ENCODE peak calls at places on chromosomes 3 and 15, in seven cellular contexts. One of them, this sample, is unnamed.

GRCh38 chr3:73029321-73029796 is 32.1 kb upstream of the EBLN2 start:
- DNase-seq in left lung: no peak
- DNase-seq in fibroblast of the aortic adventitia: peak
- DNase-seq in foreskin fibroblast: peak
- DNase-seq in IMR-90: peak
- DNase-seq in HFF-Myc: peak
- DNase-seq in right lobe of liver: no peak
- DNase-seq in this sample: peak

GRCh38 chr3:48634661-48635221 is 520 bp downstream of the SLC26A6 start:
- DNase-seq in foreskin fibroblast: peak
- DNase-seq in right lobe of liver: peak
- DNase-seq in left lung: peak
- DNase-seq in fibroblast of the aortic adventitia: peak
- DNase-seq in IMR-90: peak
- DNase-seq in HFF-Myc: peak
- DNase-seq in this sample: peak

GRCh38 chr15:25863067-25863967 is at the start of gene ATP10A:
- DNase-seq in foreskin fibroblast: peak
- DNase-seq in fibroblast of the aortic adventitia: peak
- DNase-seq in IMR-90: peak
- DNase-seq in HFF-Myc: no peak
- DNase-seq in left lung: peak
- DNase-seq in right lobe of liver: no peak
- DNase-seq in this sample: peak

GRCh38 chr3:165259518-165260193 is 63.5 kb upstream of the SLITRK3 start:
- DNase-seq in foreskin fibroblast: no peak
- DNase-seq in HFF-Myc: no peak
- DNase-seq in IMR-90: no peak
- DNase-seq in left lung: no peak
- DNase-seq in right lobe of liver: no peak
- DNase-seq in fibroblast of the aortic adventitia: peak
- DNase-seq in this sample: peak

GRCh38 chr3:171320721-171321120 is 139.5 kb downstream of the TNIK start:
- DNase-seq in left lung: no peak
- DNase-seq in IMR-90: peak
- DNase-seq in fibroblast of the aortic adventitia: peak
- DNase-seq in foreskin fibroblast: no peak
- DNase-seq in HFF-Myc: no peak
- DNase-seq in right lobe of liver: no peak
- DNase-seq in this sample: peak

GRCh38 chr3:107579372-107579771 is 56.6 kb downstream of the BBX start:
- DNase-seq in foreskin fibroblast: no peak
- DNase-seq in HFF-Myc: no peak
- DNase-seq in right lobe of liver: no peak
- DNase-seq in IMR-90: no peak
- DNase-seq in fibroblast of the aortic adventitia: no peak
- DNase-seq in left lung: no peak
- DNase-seq in this sample: no peak

GRCh38 chr3:141578197-141578596 is 91.4 kb downstream of the RASA2 start:
- DNase-seq in left lung: no peak
- DNase-seq in HFF-Myc: no peak
- DNase-seq in foreskin fibroblast: peak
- DNase-seq in IMR-90: peak
- DNase-seq in right lobe of liver: no peak
- DNase-seq in fibroblast of the aortic adventitia: peak
- DNase-seq in this sample: peak

GRCh38 chr3:133578548-133579191 is 5.2 kb downstream of the CDV3 start:
- DNase-seq in foreskin fibroblast: no peak
- DNase-seq in IMR-90: peak
- DNase-seq in fibroblast of the aortic adventitia: peak
- DNase-seq in HFF-Myc: no peak
- DNase-seq in right lobe of liver: no peak
- DNase-seq in left lung: no peak
- DNase-seq in this sample: peak

GRCh38 chr15:87369269-87369668 is 887.3 kb downstream of the NTRK3 start:
- DNase-seq in fibroblast of the aortic adventitia: peak
- DNase-seq in foreskin fibroblast: peak
- DNase-seq in left lung: no peak
- DNase-seq in IMR-90: peak
- DNase-seq in HFF-Myc: peak
- DNase-seq in right lobe of liver: no peak
- DNase-seq in this sample: peak

GRCh38 chr3:172065534-172065933 is 26.2 kb downstream of the FNDC3B start:
- DNase-seq in left lung: no peak
- DNase-seq in IMR-90: peak
- DNase-seq in HFF-Myc: peak
- DNase-seq in right lobe of liver: no peak
- DNase-seq in foreskin fibroblast: peak
- DNase-seq in fibroblast of the aortic adventitia: peak
- DNase-seq in this sample: peak

GRCh38 chr3:18295171-18295920 is 129.8 kb downstream of the SATB1 start:
- DNase-seq in IMR-90: peak
- DNase-seq in HFF-Myc: peak
- DNase-seq in fibroblast of the aortic adventitia: peak
- DNase-seq in foreskin fibroblast: peak
- DNase-seq in left lung: peak
- DNase-seq in right lobe of liver: no peak
- DNase-seq in this sample: peak

GRCh38 chr15:92454525-92455105 is 60.9 kb downstream of the ST8SIA2 start:
- DNase-seq in HFF-Myc: no peak
- DNase-seq in IMR-90: no peak
- DNase-seq in foreskin fibroblast: no peak
- DNase-seq in left lung: no peak
- DNase-seq in fibroblast of the aortic adventitia: no peak
- DNase-seq in right lobe of liver: no peak
- DNase-seq in this sample: no peak

GRCh38 chr3:82629937-82630336 is 868.5 kb upstream of the GBE1 start:
- DNase-seq in HFF-Myc: no peak
- DNase-seq in right lobe of liver: no peak
- DNase-seq in fibroblast of the aortic adventitia: no peak
- DNase-seq in left lung: no peak
- DNase-seq in IMR-90: no peak
- DNase-seq in foreskin fibroblast: no peak
- DNase-seq in this sample: no peak

GRCh38 chr15:100140527-100141303 is 201.1 kb downstream of the ADAMTS17 start:
- DNase-seq in HFF-Myc: no peak
- DNase-seq in left lung: no peak
- DNase-seq in fibroblast of the aortic adventitia: no peak
- DNase-seq in IMR-90: no peak
- DNase-seq in right lobe of liver: no peak
- DNase-seq in foreskin fibroblast: no peak
- DNase-seq in this sample: no peak

GRCh38 chr3:46406786-46407611 is at the start of the genes CCR5AS and CCRL2:
- DNase-seq in right lobe of liver: peak
- DNase-seq in IMR-90: peak
- DNase-seq in HFF-Myc: no peak
- DNase-seq in fibroblast of the aortic adventitia: peak
- DNase-seq in left lung: peak
- DNase-seq in foreskin fibroblast: peak
- DNase-seq in this sample: peak

GRCh38 chr15:60477991-60478632 is 830 bp downstream of the ICE2 start:
- DNase-seq in foreskin fibroblast: no peak
- DNase-seq in IMR-90: peak
- DNase-seq in HFF-Myc: no peak
- DNase-seq in right lobe of liver: no peak
- DNase-seq in left lung: no peak
- DNase-seq in fibroblast of the aortic adventitia: peak
- DNase-seq in this sample: peak

GRCh38 chr3:129031476-129032215 is 28.9 kb upstream of the GP9 start:
- DNase-seq in HFF-Myc: no peak
- DNase-seq in foreskin fibroblast: no peak
- DNase-seq in IMR-90: no peak
- DNase-seq in left lung: no peak
- DNase-seq in right lobe of liver: no peak
- DNase-seq in fibroblast of the aortic adventitia: no peak
- DNase-seq in this sample: no peak

GRCh38 chr3:25547928-25548327 is 116.8 kb downstream of the TOP2B start:
- DNase-seq in foreskin fibroblast: no peak
- DNase-seq in IMR-90: no peak
- DNase-seq in fibroblast of the aortic adventitia: no peak
- DNase-seq in left lung: no peak
- DNase-seq in HFF-Myc: no peak
- DNase-seq in right lobe of liver: no peak
- DNase-seq in this sample: no peak

GRCh38 chr15:65952425-65953053 is 83.2 kb downstream of the RAB11A start:
- DNase-seq in IMR-90: peak
- DNase-seq in left lung: no peak
- DNase-seq in fibroblast of the aortic adventitia: peak
- DNase-seq in HFF-Myc: peak
- DNase-seq in right lobe of liver: no peak
- DNase-seq in foreskin fibroblast: peak
- DNase-seq in this sample: peak

GRCh38 chr3:183539821-183540220 is 15.7 kb downstream of the KLHL6 start:
- DNase-seq in right lobe of liver: no peak
- DNase-seq in foreskin fibroblast: no peak
- DNase-seq in IMR-90: no peak
- DNase-seq in left lung: no peak
- DNase-seq in fibroblast of the aortic adventitia: no peak
- DNase-seq in HFF-Myc: no peak
- DNase-seq in this sample: peak

GRCh38 chr3:111352585-111352984 is 189.4 kb upstream of the CD96 start:
- DNase-seq in fibroblast of the aortic adventitia: no peak
- DNase-seq in right lobe of liver: no peak
- DNase-seq in left lung: no peak
- DNase-seq in HFF-Myc: no peak
- DNase-seq in IMR-90: no peak
- DNase-seq in foreskin fibroblast: no peak
- DNase-seq in this sample: no peak

GRCh38 chr3:39273119-39273518 is 6.7 kb downstream of the CX3CR1 start:
- DNase-seq in right lobe of liver: no peak
- DNase-seq in foreskin fibroblast: no peak
- DNase-seq in HFF-Myc: no peak
- DNase-seq in IMR-90: no peak
- DNase-seq in fibroblast of the aortic adventitia: no peak
- DNase-seq in left lung: no peak
- DNase-seq in this sample: no peak
- TF ChIP-seq CTCF in right lobe of liver: no peak
- TF ChIP-seq CTCF in foreskin fibroblast: no peak
- TF ChIP-seq CTCF in HFF-Myc: peak
- TF ChIP-seq CTCF in IMR-90: no peak
- TF ChIP-seq CTCF in fibroblast of the aortic adventitia: no peak
- TF ChIP-seq CTCF in left lung: no peak
- TF ChIP-seq CTCF in this sample: peak

DNA sequence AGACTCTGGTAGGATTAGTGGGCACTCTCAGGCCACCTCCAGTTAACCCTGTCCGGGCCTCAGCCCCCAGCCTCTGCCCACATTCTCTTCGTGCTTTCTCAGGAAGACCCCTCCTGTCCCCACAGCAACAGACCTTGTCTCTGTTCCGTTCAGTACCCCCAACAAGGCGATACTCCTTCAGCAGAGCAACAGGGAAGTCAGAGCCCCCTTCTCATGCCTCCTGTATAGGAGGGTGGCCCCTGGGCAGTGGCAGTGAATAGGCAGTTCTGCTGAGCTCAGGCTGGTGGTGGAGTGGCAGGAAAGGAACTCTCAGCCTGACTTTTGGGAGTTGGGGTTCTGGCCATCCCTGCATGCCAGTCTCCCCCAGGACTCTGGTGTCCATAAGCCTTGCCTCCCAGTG is 513 bp downstream of the SEMA3B start:
- DNase-seq in HFF-Myc: no peak
- DNase-seq in right lobe of liver: no peak
- DNase-seq in IMR-90: no peak
- DNase-seq in foreskin fibroblast: no peak
- DNase-seq in fibroblast of the aortic adventitia: no peak
- DNase-seq in left lung: no peak
- DNase-seq in this sample: no peak
- H3K4me3 ChIP-seq in HFF-Myc: peak
- H3K4me3 ChIP-seq in right lobe of liver: no peak
- H3K4me3 ChIP-seq in IMR-90: peak
- H3K4me3 ChIP-seq in foreskin fibroblast: peak
- H3K4me3 ChIP-seq in fibroblast of the aortic adventitia: peak
- H3K4me3 ChIP-seq in left lung: peak
- H3K4me3 ChIP-seq in this sample: no peak

DNA sequence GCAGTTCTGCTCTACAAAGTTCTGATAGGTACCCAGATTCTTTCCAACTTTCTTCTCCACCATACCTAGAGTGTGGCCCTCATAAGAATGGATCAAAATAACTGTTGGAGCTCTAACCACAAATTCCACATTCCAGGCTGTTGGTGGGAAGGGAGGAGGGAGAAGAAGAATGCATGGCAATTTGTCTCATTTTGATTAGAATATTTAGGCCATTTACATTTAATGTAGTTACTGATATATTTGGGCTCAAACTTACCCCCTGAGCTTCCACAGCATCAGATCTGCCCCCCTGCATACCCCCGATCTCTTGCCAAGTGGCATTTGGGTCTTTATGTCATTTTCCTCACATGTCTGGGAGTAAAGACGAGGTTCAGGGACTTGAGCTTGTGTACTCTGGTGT is 7.7 kb downstream of the CHRNB4 start:
- DNase-seq in fibroblast of the aortic adventitia: no peak
- DNase-seq in IMR-90: no peak
- DNase-seq in right lobe of liver: no peak
- DNase-seq in foreskin fibroblast: no peak
- DNase-seq in left lung: no peak
- DNase-seq in HFF-Myc: no peak
- DNase-seq in this sample: no peak
- TF ChIP-seq CTCF in fibroblast of the aortic adventitia: no peak
- TF ChIP-seq CTCF in IMR-90: no peak
- TF ChIP-seq CTCF in right lobe of liver: no peak
- TF ChIP-seq CTCF in foreskin fibroblast: no peak
- TF ChIP-seq CTCF in left lung: no peak
- TF ChIP-seq CTCF in HFF-Myc: no peak
- TF ChIP-seq CTCF in this sample: no peak

GRCh38 chr3:122535964-122536363 is 21.2 kb upstream of the KPNA1 start:
- DNase-seq in right lobe of liver: no peak
- DNase-seq in fibroblast of the aortic adventitia: no peak
- DNase-seq in left lung: no peak
- DNase-seq in HFF-Myc: no peak
- DNase-seq in IMR-90: no peak
- DNase-seq in foreskin fibroblast: no peak
- DNase-seq in this sample: no peak
- H3K4me3 ChIP-seq in right lobe of liver: no peak
- H3K4me3 ChIP-seq in fibroblast of the aortic adventitia: no peak
- H3K4me3 ChIP-seq in left lung: no peak
- H3K4me3 ChIP-seq in HFF-Myc: no peak
- H3K4me3 ChIP-seq in IMR-90: no peak
- H3K4me3 ChIP-seq in foreskin fibroblast: no peak
- H3K4me3 ChIP-seq in this sample: no peak

DNA sequence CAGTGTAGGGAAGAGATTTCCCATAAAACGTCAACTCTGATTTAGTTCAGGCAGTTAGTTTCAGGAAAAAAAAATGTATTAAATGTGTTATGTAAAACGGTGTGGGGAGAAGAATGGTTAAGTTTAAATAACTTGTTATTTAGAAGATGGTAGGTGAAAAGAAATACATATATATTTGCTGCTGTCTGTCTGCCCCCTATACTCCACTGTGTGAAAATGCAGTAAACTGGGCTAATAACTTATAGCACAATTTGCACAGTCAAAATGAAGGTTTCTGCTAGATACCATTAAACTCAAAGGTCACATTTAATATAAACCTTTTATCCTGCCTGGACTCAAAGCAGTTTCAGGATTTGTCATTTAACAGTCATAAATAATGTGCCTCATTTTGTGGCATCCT is 515.0 kb downstream of the FGF12 start:
- DNase-seq in left lung: no peak
- DNase-seq in IMR-90: no peak
- DNase-seq in HFF-Myc: no peak
- DNase-seq in foreskin fibroblast: no peak
- DNase-seq in fibroblast of the aortic adventitia: no peak
- DNase-seq in right lobe of liver: no peak
- DNase-seq in this sample: no peak
- TF ChIP-seq CTCF in left lung: no peak
- TF ChIP-seq CTCF in IMR-90: no peak
- TF ChIP-seq CTCF in HFF-Myc: no peak
- TF ChIP-seq CTCF in foreskin fibroblast: no peak
- TF ChIP-seq CTCF in fibroblast of the aortic adventitia: no peak
- TF ChIP-seq CTCF in right lobe of liver: no peak
- TF ChIP-seq CTCF in this sample: no peak

This sample was measured in fibroblast of pulmonary artery.